ENCODE peak calls at places on chromosome 2, in nine cellular contexts. F, O, A, C, Q, K, Z, V and U are unnamed samples.

GRCh38 chr2:60383421-60384117 is 169.9 kb downstream of the BCL11A start:
- DNase-seq in K (no peak), A (no peak), Z (no peak), O (no peak), V (no peak), C (no peak), F (no peak), Q (no peak), U (no peak)

GRCh38 chr2:233381013-233381995 is 27.0 kb downstream of the DGKD start:
- DNase-seq in V (no peak), Q (no peak), Z (no peak), A (no peak), K (no peak), O (no peak), C (no peak), F (no peak), U (no peak)

GRCh38 chr2:48480526-48480925 is 49.4 kb upstream of the STON1 start:
- DNase-seq in O (no peak), A (no peak), V (no peak), F (no peak), Q (no peak), C (no peak), K (no peak), Z (no peak), U (no peak)

GRCh38 chr2:187138240-187138639 is 289.3 kb upstream of the ZSWIM2 start:
- DNase-seq in V (peak), Q (peak), A (no peak), F (no peak), Z (no peak), K (no peak), O (no peak), C (no peak), U (peak)

GRCh38 chr2:162016080-162016479 is 57.9 kb downstream of the DPP4 start:
- DNase-seq in V (no peak), K (no peak), A (no peak), O (no peak), C (no peak), F (no peak), Z (no peak), Q (no peak), U (no peak)

GRCh38 chr2:25365241-25365640 is 23.5 kb upstream of the DNMT3A start:
- DNase-seq in C (no peak), V (no peak), F (no peak), Q (no peak), Z (no peak), O (no peak), A (no peak), K (no peak), U (no peak)

GRCh38 chr2:152542344-152542994 is 174.8 kb downstream of the PRPF40A start:
- DNase-seq in C (no peak), V (no peak), K (no peak), Q (no peak), O (no peak), A (no peak), F (no peak), Z (no peak), U (no peak)

GRCh38 chr2:212683346-212683745 is 144.7 kb upstream of the ERBB4 start:
- DNase-seq in C (no peak), Z (no peak), V (no peak), Q (no peak), O (no peak), K (no peak), A (no peak), F (no peak), U (peak)

GRCh38 chr2:120434909-120435308 is 89.0 kb downstream of the INHBB start:
- DNase-seq in O (no peak), Q (no peak), A (no peak), K (no peak), V (no peak), C (no peak), F (no peak), Z (no peak), U (no peak)

GRCh38 chr2:190996947-190997346 is 17.0 kb downstream of the STAT1 start:
- DNase-seq in O (no peak), C (no peak), A (no peak), Z (no peak), F (no peak), Q (no peak), K (no peak), V (no peak), U (no peak)
- TF ChIP-seq CTCF in O (no peak), C (no peak), A (no peak), Z (no peak), F (no peak), Q (no peak), K (no peak), V (no peak), U (no peak)

DNA sequence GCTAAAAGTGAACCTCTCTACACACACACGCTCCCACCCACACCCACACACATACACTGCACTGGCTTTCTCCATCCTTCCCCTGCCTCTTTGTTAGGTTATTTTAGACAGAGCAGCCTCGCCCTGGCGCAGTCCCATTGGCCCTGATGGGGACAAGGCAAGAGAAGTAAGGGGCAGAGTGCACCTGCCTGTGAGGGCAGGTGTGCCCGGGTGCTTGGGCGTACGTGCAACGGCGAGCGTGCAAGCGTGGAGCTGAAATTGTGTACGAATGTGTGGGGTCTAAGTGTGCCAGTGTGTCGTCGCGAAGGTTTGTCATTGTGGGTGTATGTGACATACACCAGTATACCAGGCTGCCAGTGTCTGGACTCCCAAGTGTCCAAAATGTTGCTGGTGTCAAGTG is 514 bp downstream of the LRATD1 start:
- DNase-seq in Z (no peak), A (peak), F (no peak), K (no peak), O (peak), V (peak), C (peak), Q (no peak), U (no peak)
- H3K4me3 ChIP-seq in Z (peak), A (peak), F (peak), K (peak), O (peak), V (peak), C (peak), Q (peak), U (no peak)

DNA sequence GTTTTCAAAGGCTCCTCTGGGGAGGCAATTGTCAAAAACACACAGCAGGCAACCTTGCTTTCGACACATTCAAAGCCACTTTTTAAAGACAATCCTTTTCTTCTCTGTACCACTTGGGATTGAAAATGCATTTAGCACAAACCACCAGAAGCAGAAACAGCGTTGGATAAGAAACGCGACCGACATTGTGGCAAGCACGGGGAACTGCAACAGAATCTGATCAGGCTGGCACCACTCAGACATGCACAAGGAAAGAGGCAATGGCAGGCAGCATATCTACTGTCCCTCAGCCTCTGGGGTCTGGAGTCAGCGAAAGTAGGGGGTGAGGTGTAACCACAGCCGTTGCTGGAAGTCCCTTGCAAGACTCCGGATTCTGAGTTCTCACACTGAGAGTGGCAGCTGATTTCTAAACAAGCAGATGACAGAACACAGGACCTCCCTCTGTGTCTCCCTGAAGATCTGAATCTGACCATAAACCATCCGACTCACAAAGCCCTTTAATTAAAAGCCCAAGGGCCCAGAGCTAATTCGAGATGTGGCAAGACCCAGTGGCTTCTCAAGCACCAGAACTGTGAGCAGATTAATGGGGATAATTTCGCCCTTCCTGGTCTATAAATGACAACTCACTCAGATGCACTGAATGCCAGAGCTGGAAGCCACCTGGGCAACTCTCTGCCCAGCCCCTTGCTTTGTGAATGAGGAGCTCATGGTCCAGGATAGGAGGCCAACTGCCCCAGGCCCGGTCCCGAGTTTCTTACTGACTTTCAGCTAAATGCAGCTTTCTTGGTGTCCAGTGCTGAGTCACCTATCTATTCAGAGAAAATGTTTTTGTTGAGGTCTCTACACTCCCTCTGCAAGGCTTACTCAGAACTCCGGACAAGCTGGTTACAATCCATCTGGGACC is 29.6 kb downstream of the CYRIA start:
- DNase-seq in V (no peak), F (no peak), K (no peak), Q (no peak), A (no peak), C (no peak), O (no peak), Z (no peak), U (peak)
- TF ChIP-seq CTCF in V (no peak), F (no peak), K (no peak), Q (peak), A (no peak), C (no peak), O (no peak), Z (no peak), U (no peak)

DNA sequence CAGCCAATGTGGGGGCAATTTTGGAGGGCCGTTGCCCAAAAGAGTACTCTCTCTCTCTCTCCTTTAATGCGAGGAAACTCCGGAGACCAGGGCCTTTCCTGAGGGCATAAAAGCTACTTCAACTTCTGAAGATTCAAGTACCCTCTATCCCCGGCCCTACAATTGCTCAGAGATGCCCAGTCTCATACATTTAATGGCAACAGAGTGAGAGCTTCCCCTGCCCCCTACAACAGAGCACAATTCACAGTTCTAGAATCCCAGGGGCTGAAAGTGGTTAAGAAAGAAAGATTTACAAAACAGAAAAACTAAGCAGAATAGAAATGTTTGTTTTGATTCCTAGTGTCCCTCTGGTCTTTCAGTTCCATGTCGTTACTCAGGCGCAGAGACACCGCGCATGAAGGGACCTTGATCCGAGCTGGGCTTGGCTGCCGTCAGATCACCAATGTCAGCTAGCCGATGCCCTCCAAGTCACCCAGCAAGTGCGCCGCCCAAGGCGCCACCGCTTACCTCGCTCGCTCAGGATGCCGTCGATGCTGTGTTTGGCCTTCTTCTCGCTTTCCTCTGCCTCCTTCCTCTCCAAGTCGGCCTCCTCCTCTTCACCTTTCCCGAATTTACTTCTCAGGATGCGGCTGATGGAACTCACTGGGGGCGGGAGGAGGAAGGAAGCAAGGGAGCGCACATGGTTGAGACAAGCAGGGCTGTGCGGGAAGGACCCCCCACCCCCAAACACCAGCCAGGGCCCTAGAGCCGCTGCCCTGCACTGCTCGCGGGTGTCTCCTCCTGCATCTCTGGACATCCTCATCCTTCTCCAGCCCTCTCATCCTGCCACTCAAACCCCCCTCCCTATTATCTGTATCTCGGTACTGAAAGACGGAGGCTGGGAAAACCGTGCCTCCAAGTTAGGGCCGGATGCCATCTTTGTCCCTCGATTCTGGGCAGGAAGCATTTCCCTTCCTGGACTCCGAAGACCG is 4.9 kb downstream of the PAX3 start:
- DNase-seq in Q (no peak), Z (no peak), K (no peak), V (no peak), A (no peak), C (no peak), F (no peak), O (no peak), U (no peak)
- H3K4me3 ChIP-seq in Q (peak), Z (no peak), K (no peak), V (no peak), A (no peak), C (no peak), F (no peak), O (no peak), U (no peak)